ENCODE peak calls at places on chromosomes 1 and 21, in seven cellular contexts. X, J, C, O, N, G and A are unnamed samples.

GRCh38 chr1:44635439-44635838 is 38.8 kb downstream of the TMEM53 start:
- DNase-seq in G (no peak), X (no peak), J (no peak), O (no peak), C (no peak), N (no peak), A (no peak)

GRCh38 chr1:58162952-58163550 is 383.5 kb downstream of the OMA1 start:
- DNase-seq in O (no peak), J (peak), N (peak), G (peak), C (peak), X (no peak), A (peak)

GRCh38 chr1:185601189-185601588 is 133.0 kb upstream of the HMCN1 start:
- DNase-seq in J (no peak), O (no peak), C (no peak), X (no peak), N (no peak), G (no peak), A (no peak)

GRCh38 chr1:185813401-185813979 is 79.3 kb downstream of the HMCN1 start:
- DNase-seq in G (peak), J (peak), C (no peak), X (no peak), N (no peak), O (no peak), A (peak)

GRCh38 chr1:236103646-236104218 is 38.6 kb upstream of the GPR137B start:
- DNase-seq in N (peak), X (no peak), O (peak), C (peak), J (peak), G (peak), A (peak)

GRCh38 chr1:154767315-154768240 is 102.5 kb downstream of the KCNN3 start:
- DNase-seq in O (no peak), X (peak), J (peak), N (peak), C (no peak), G (peak), A (no peak)

GRCh38 chr21:32403201-32403701 is 9.3 kb upstream of the EVA1C start:
- DNase-seq in J (peak), O (no peak), X (no peak), N (peak), C (peak), G (peak), A (peak)

GRCh38 chr1:36523850-36524249 is 41.1 kb upstream of the CSF3R start:
- DNase-seq in G (no peak), C (no peak), N (no peak), X (peak), J (no peak), O (no peak), A (no peak)

GRCh38 chr1:66940968-66941367 is 16.2 kb downstream of the MIER1 start:
- DNase-seq in C (no peak), J (peak), N (no peak), X (no peak), O (no peak), G (no peak), A (no peak)

GRCh38 chr1:185499986-185500626 is 183.1 kb upstream of the IVNS1ABP start:
- DNase-seq in N (no peak), O (no peak), X (no peak), J (peak), G (peak), C (no peak), A (no peak)

GRCh38 chr1:2492091-2492490 is 16.0 kb downstream of the PLCH2 start:
- DNase-seq in G (no peak), C (no peak), N (no peak), X (no peak), J (no peak), O (no peak), A (no peak)

GRCh38 chr1:114340906-114341698 is 169.9 kb downstream of the TRIM33 start:
- DNase-seq in X (no peak), N (no peak), G (no peak), O (no peak), C (no peak), J (no peak), A (no peak)

GRCh38 chr21:19322360-19322759 is 918.8 kb upstream of the TMPRSS15 start:
- DNase-seq in C (no peak), J (no peak), N (no peak), G (no peak), O (no peak), X (no peak), A (no peak)

GRCh38 chr1:153232553-153232952 is 15.2 kb downstream of the PRR9 start:
- DNase-seq in C (no peak), N (peak), G (no peak), J (no peak), X (no peak), O (no peak), A (no peak)

GRCh38 chr1:81670286-81670685 is 130.4 kb upstream of the ADGRL2 start:
- DNase-seq in N (peak), X (no peak), C (peak), G (peak), J (peak), O (no peak), A (no peak)

GRCh38 chr1:65393345-65393744 is 27.1 kb upstream of the LEPR start:
- DNase-seq in O (no peak), G (peak), X (no peak), C (no peak), N (no peak), J (peak), A (peak)

GRCh38 chr1:147292635-147293251 is 50.3 kb downstream of the CHD1L start:
- DNase-seq in X (no peak), C (no peak), O (no peak), N (no peak), G (no peak), J (peak), A (no peak)

GRCh38 chr1:24742090-24742938 is 2.9 kb upstream of the CLIC4 start:
- DNase-seq in X (peak), O (peak), G (no peak), N (peak), C (no peak), J (peak), A (peak)

GRCh38 chr1:228407118-228408040 is 744 bp upstream of the TRIM11 start:
- DNase-seq in J (no peak), G (no peak), N (peak), X (peak), O (no peak), C (no peak), A (no peak)

GRCh38 chr1:30036229-30036547 is 687.2 kb downstream of the MATN1 start:
- DNase-seq in G (no peak), J (no peak), X (no peak), O (no peak), N (no peak), C (no peak), A (no peak)

GRCh38 chr1:89149229-89149628 is 23.3 kb upstream of the GBP2 start:
- DNase-seq in C (no peak), N (peak), O (no peak), J (peak), G (peak), X (no peak), A (no peak)

GRCh38 chr1:244839656-244840055 is 4.2 kb downstream of the COX20 start:
- DNase-seq in C (no peak), N (no peak), O (no peak), X (no peak), G (no peak), J (peak), A (peak)

GRCh38 chr1:8903410-8903809 is 24.9 kb upstream of the ENO1 start:
- DNase-seq in G (no peak), X (no peak), C (no peak), J (no peak), O (no peak), N (no peak), A (peak)

GRCh38 chr1:31585736-31586365 is 9.5 kb downstream of the TINAGL1 start:
- DNase-seq in C (no peak), N (no peak), O (peak), X (peak), G (no peak), J (no peak), A (no peak)

GRCh38 chr1:31584869-31585735 is 8.8 kb downstream of the TINAGL1 start:
- DNase-seq in J (no peak), O (peak), C (no peak), N (no peak), G (no peak), X (peak), A (no peak)

GRCh38 chr1:31581821-31582810 is 5.8 kb downstream of the TINAGL1 start:
- DNase-seq in G (no peak), C (no peak), J (no peak), X (no peak), N (no peak), O (no peak), A (no peak)

GRCh38 chr1:31583082-31583994 is 7.0 kb downstream of the TINAGL1 start:
- DNase-seq in N (no peak), X (peak), J (no peak), G (no peak), O (no peak), C (peak), A (no peak)

GRCh38 chr1:31583995-31584868 is 7.9 kb downstream of the TINAGL1 start:
- DNase-seq in J (peak), O (no peak), N (peak), C (peak), X (peak), G (peak), A (no peak)
- H3K4me3 ChIP-seq in J (no peak), O (no peak), N (no peak), C (no peak), X (no peak), G (no peak), A (no peak)

DNA sequence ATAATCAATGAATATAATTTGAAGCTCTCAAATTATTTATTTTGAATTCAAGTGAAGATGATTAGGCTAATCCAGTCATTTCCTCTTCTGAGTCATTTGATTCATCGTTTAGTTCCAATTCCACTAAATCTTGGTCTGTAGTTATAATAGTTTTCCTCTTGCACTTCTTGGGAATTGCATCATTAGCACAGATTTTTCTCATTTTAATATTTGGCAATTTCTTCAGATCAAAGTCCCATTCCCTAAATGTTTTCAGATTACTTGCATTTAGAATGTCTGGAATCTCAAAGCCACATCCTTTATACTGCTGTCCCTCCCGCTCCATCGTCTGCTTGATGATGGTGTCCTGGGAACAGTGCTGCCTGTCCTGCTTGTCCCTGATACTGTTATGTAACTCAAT is 43.5 kb downstream of the MAST2 start:
- DNase-seq in J (peak), C (no peak), G (peak), X (no peak), O (no peak), N (no peak), A (no peak)
- TF ChIP-seq POLR2A in J (no peak), C (no peak), G (no peak), X (no peak), O (no peak), N (no peak), A (no peak)

GRCh38 chr1:223703668-223704013 is 8.7 kb upstream of the CAPN2 start:
- DNase-seq in G (no peak), J (no peak), N (no peak), O (no peak), X (no peak), C (no peak), A (no peak)

GRCh38 chr1:223700388-223700918 is 11.9 kb upstream of the CAPN2 start:
- DNase-seq in G (no peak), N (no peak), X (peak), C (no peak), O (no peak), J (peak), A (no peak)

GRCh38 chr1:223704921-223705878 is 7.1 kb upstream of the CAPN2 start:
- DNase-seq in O (no peak), J (peak), C (peak), G (peak), N (no peak), X (no peak), A (peak)

GRCh38 chr1:223702735-223703667 is 9.3 kb upstream of the CAPN2 start:
- DNase-seq in X (peak), C (no peak), N (no peak), J (peak), G (no peak), O (no peak), A (no peak)

GRCh38 chr1:223700942-223701637 is 11.2 kb upstream of the CAPN2 start:
- DNase-seq in X (peak), J (peak), N (peak), O (no peak), G (peak), C (peak), A (peak)
- H3K4me3 ChIP-seq in X (no peak), J (peak), N (no peak), O (no peak), G (no peak), C (no peak), A (no peak)

GRCh38 chr1:26234644-26235384 is 814 bp downstream of the CEP85 start:
- DNase-seq in X (no peak), G (peak), J (peak), N (no peak), C (peak), O (no peak), A (peak)

GRCh38 chr1:26239936-26240335 is 5.9 kb downstream of the CEP85 start:
- DNase-seq in O (no peak), J (peak), G (no peak), C (no peak), N (no peak), X (no peak), A (no peak)

GRCh38 chr1:26237230-26237966 is 3.4 kb downstream of the CEP85 start:
- DNase-seq in C (no peak), J (peak), X (no peak), G (peak), N (no peak), O (no peak), A (peak)

GRCh38 chr1:26233903-26234643 is at the start of gene CEP85:
- DNase-seq in C (peak), N (peak), G (peak), O (peak), J (peak), X (peak), A (peak)
- TF ChIP-seq POLR2A in C (peak), N (peak), G (peak), O (peak), J (peak), X (no peak), A (peak)

GRCh38 chr1:91881280-91881679 is 4.7 kb downstream of the TGFBR3 start:
- DNase-seq in J (no peak), O (no peak), N (no peak), G (no peak), X (no peak), C (no peak), A (no peak)

GRCh38 chr1:91876040-91876470 is 9.9 kb downstream of the TGFBR3 start:
- DNase-seq in X (no peak), G (no peak), C (no peak), N (no peak), O (no peak), J (no peak), A (no peak)

GRCh38 chr1:91877574-91878208 is 8.3 kb downstream of the TGFBR3 start:
- DNase-seq in G (no peak), C (no peak), X (no peak), O (no peak), J (peak), N (no peak), A (no peak)

GRCh38 chr1:91876751-91877573 is 9.0 kb downstream of the TGFBR3 start:
- DNase-seq in O (no peak), G (no peak), C (no peak), N (no peak), J (no peak), X (no peak), A (no peak)

DNA sequence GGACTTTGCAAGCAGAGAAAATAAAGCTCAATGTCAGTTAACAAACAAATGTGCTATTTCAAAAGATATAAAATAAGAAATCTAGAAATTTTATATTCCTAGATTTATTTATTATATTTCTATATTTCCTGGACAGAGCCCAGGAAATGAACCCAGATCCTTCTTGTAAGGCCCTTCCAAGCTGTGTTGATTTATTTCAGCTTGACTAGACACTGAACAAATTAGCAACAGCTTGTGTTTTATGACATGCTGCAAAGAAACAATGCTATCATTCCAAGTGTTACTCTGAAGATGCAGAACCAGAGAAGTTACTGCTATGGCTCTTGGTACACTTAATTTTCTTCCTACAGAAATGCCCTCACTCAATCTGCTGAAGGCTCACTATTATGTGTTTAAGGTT is 6.2 kb downstream of the TGFBR3 start:
- DNase-seq in C (no peak), O (no peak), J (no peak), G (no peak), N (no peak), X (no peak), A (no peak)
- H3K4me3 ChIP-seq in C (no peak), O (no peak), J (no peak), G (no peak), N (no peak), X (no peak), A (no peak)

GRCh38 chr21:44846485-44847260 is 26.8 kb downstream of the PTTG1IP start:
- DNase-seq in C (no peak), O (peak), N (peak), X (peak), J (peak), G (no peak), A (peak)
- TF ChIP-seq POLR2A in C (no peak), O (no peak), N (no peak), X (no peak), J (no peak), G (no peak), A (no peak)

DNA sequence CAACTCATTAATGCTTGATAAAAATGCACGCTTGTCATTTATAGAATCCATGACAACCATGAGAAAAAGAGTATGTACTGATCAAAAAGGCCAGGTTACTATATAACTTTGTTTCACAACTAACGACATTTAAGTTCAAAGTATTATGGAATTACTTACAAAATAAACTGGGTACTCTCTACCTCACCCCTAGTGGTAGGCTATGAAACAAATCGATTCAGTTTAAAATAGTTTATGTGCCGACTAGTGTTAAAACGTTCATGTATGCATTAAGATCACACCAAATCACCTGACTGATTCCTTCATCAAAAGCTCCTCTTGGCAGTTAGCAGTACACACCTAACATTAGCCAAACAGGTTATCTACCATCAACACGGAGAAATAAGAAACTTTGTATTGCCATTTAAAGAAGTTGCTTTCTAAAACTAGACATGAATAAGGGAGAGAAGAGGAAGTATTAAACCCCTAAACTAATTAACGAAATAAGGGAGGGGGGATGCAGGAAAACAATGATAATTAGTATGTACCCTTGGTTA is 137.1 kb downstream of the AKT3 start:
- DNase-seq in X (no peak), J (peak), O (no peak), N (no peak), C (no peak), G (peak), A (peak)
- H3K4me3 ChIP-seq in X (no peak), J (no peak), O (no peak), N (no peak), C (no peak), G (no peak), A (peak)